ENCODE peak calls at places on chromosomes 13 and 19, in nine cellular contexts. R, U, W, C, L, J, T, M and D are unnamed samples.

GRCh38 chr13:43880930-43881329 is 1.2 kb downstream of the LACC1 start:
- DNase-seq in C (no peak), T (no peak), R (no peak), W (no peak), M (no peak), U (no peak), L (no peak), J (no peak), D (no peak)

GRCh38 chr19:42132851-42133528 is 744 bp upstream of the POU2F2 start:
- DNase-seq in C (peak; percentile 90), J (peak; percentile 94), M (peak; percentile 61), R (peak; percentile 89), L (no peak), T (peak; percentile 89), U (peak; percentile 81), W (no peak), D (peak; percentile 83)

GRCh38 chr19:55316646-55317045 is 8.5 kb downstream of the TMEM150B start:
- DNase-seq in R (no peak), C (peak; percentile 37), T (no peak), U (no peak), L (no peak), M (no peak), W (no peak), J (peak; percentile 47), D (no peak)

GRCh38 chr19:38079926-38080380 is 144.1 kb downstream of the DPF1 start:
- DNase-seq in M (peak; percentile 78), C (no peak), T (peak; percentile 71), W (peak; percentile 40), R (no peak), U (no peak), L (peak; percentile 76), J (peak; percentile 12), D (no peak)

GRCh38 chr19:42360787-42361544 is 29.1 kb downstream of the CNFN start:
- DNase-seq in U (no peak), T (no peak), M (no peak), R (no peak), W (no peak), C (peak; percentile 85), J (peak; percentile 86), L (no peak), D (no peak)

GRCh38 chr13:32234914-32235313 is 80.2 kb downstream of the ZAR1L start:
- DNase-seq in U (no peak), L (no peak), C (no peak), J (no peak), M (no peak), T (no peak), R (no peak), W (no peak), D (no peak)

GRCh38 chr13:106867249-106867648 is 299.3 kb upstream of the ARGLU1 start:
- DNase-seq in W (no peak), J (peak; percentile 16), U (no peak), M (no peak), L (no peak), R (no peak), T (no peak), C (no peak), D (no peak)

GRCh38 chr13:33217256-33217655 is 68.3 kb downstream of the STARD13 start:
- DNase-seq in M (no peak), U (no peak), L (no peak), W (no peak), R (no peak), C (no peak), T (no peak), J (no peak), D (no peak)

GRCh38 chr13:38530492-38530891 is 156.4 kb upstream of the FREM2 start:
- DNase-seq in J (peak; percentile 24), U (no peak), C (no peak), R (no peak), T (no peak), M (no peak), L (peak; percentile 2), W (no peak), D (no peak)

DNA sequence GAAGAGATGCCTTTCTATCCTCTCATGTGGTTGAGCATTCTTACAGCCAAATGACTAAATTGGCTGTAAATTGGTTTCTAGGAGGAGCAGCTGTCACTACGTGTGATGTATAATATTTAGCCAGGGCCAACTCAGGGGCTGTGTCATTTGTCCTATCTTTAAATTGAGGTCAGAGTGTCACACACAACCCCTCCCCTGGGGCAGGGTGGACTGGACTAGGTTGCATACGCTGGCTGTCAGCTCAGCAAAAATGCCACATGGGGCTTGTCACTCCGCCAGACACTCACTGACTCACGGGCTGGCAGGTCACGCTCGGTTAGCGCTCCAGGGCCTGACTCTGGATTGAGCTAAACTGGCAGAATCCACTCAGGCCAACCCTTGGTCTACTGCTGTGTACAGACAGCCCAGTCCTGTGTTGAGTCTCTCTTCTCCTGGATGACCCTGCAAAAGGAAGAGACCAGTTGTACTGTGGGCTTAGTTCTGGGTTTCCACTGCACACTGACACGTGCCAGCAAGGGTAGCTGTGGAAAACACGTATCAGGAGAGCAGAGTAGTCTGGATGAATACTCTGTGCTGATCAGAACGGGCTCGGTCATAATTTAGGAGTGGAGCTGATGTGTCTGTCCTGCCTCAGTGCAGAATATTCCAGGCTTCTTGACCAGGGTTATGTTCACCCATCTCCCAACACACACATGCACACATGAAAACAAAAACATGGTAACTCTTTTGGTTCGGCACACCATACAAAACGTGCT is 29.1 kb downstream of the SHISA2 start:
- DNase-seq in W (peak; percentile 12), M (peak; percentile 2), C (no peak), U (no peak), L (no peak), T (no peak), R (no peak), J (no peak), D (no peak)
- TF ChIP-seq CTCF in W (no peak), M (no peak), C (no peak), U (no peak), L (no peak), T (no peak), R (no peak), J (no peak), D (no peak)

GRCh38 chr19:53810187-53810546 is 13.9 kb downstream of the NLRP12 start:
- DNase-seq in C (no peak), T (no peak), U (no peak), R (no peak), L (no peak), W (no peak), M (no peak), J (no peak), D (no peak)

GRCh38 chr19:53808710-53809125 is 15.4 kb downstream of the NLRP12 start:
- DNase-seq in L (peak; percentile 21), T (no peak), M (peak; percentile 85), J (peak; percentile 87), R (no peak), C (peak; percentile 66), W (peak; percentile 29), U (no peak), D (no peak)

GRCh38 chr19:53812335-53812734 is 11.8 kb downstream of the NLRP12 start:
- DNase-seq in M (peak; percentile 36), C (peak; percentile 55), J (peak; percentile 70), W (no peak), R (no peak), T (no peak), L (no peak), U (no peak), D (no peak)

GRCh38 chr19:53810891-53811290 is 13.2 kb downstream of the NLRP12 start:
- DNase-seq in R (no peak), M (no peak), W (no peak), U (no peak), C (no peak), J (no peak), L (no peak), T (no peak), D (no peak)

GRCh38 chr19:53809518-53810186 is 14.5 kb downstream of the NLRP12 start:
- DNase-seq in U (no peak), M (peak; percentile 64), T (no peak), R (no peak), C (peak; percentile 83), W (no peak), L (no peak), J (peak; percentile 82), D (no peak)
- TF ChIP-seq CTCF in U (peak; percentile 53), M (peak; percentile 25), T (peak; percentile 12), R (no peak), C (peak; percentile 81), W (peak; percentile 14), L (peak; percentile 34), J (peak; percentile 93), D (no peak)

DNA sequence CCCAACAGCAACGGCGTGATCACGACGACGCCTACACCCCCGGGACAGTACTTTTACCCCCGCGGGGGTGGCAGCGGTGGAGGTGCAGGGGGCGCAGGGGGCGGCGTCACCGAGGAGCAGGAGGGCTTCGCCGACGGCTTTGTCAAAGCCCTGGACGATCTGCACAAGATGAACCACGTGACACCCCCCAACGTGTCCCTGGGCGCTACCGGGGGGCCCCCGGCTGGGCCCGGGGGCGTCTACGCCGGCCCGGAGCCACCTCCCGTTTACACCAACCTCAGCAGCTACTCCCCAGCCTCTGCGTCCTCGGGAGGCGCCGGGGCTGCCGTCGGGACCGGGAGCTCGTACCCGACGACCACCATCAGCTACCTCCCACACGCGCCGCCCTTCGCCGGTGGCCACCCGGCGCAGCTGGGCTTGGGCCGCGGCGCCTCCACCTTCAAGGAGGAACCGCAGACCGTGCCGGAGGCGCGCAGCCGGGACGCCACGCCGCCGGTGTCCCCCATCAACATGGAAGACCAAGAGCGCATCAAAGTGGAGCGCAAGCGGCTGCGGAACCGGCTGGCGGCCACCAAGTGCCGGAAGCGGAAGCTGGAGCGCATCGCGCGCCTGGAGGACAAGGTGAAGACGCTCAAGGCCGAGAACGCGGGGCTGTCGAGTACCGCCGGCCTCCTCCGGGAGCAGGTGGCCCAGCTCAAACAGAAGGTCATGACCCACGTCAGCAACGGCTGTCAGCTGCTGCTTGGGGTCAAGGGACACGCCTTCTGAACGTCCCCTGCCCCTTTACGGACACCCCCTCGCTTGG is 964 bp downstream of the JUNB start:
- DNase-seq in M (peak; percentile 60), L (no peak), C (peak; percentile 84), T (peak; percentile 91), W (no peak), R (peak; percentile 64), J (peak; percentile 94), U (no peak), D (no peak)
- TF ChIP-seq CTCF in M (no peak), L (no peak), C (no peak), T (no peak), W (no peak), R (no peak), J (no peak), U (peak; percentile 10), D (no peak)

GRCh38 chr13:110713642-110713952 is at the start of gene ING1:
- DNase-seq in J (no peak), T (no peak), U (no peak), W (no peak), L (no peak), R (no peak), C (no peak), M (no peak), D (no peak)

GRCh38 chr13:110715395-110716234 is 2.1 kb downstream of the ING1 start:
- DNase-seq in R (peak; percentile 95), L (peak; percentile 99), T (peak; percentile 98), M (peak; percentile 98), C (peak; percentile 99), J (peak; percentile 99), W (peak; percentile 99), U (peak; percentile 97), D (peak; percentile 95)

GRCh38 chr13:110712849-110713641 is 455 bp upstream of the ING1 start:
- DNase-seq in R (peak; percentile 99), L (peak; percentile 97), J (peak; percentile 98), C (peak; percentile 100), W (peak; percentile 100), T (peak; percentile 100), M (peak; percentile 99), U (peak; percentile 100), D (peak; percentile 100)

GRCh38 chr13:110714798-110715394 is 1.4 kb downstream of the ING1 start:
- DNase-seq in T (no peak), J (peak; percentile 64), W (no peak), L (no peak), U (peak; percentile 73), R (peak; percentile 44), C (peak; percentile 63), M (no peak), D (peak; percentile 44)

GRCh38 chr13:110713981-110714797 is 689 bp downstream of the ING1 start:
- DNase-seq in R (peak; percentile 76), J (peak; percentile 53), T (peak; percentile 80), W (no peak), C (peak; percentile 42), U (no peak), M (peak; percentile 34), L (no peak), D (no peak)
- TF ChIP-seq CTCF in R (peak; percentile 34), J (peak; percentile 1), T (peak; percentile 38), W (no peak), C (peak; percentile 13), U (no peak), M (no peak), L (no peak), D (no peak)